ENCODE peak calls at places on chromosomes 6 and 20, in ten cellular contexts. L is left ventricle myocardium inferior; T is naive thymus-derived CD4-positive, alpha-beta T cell; K is upper lobe of right lung; D is adrenal gland; P is PC-3; U is adipocyte; S is T-helper 17 cell; M is body of pancreas; C is psoas muscle. H is an unnamed sample. For H3K9me3, the result is how much of the 10 kb centered on the place peaks cover.

GRCh38 chr20:62361799-62362589 is 5.1 kb downstream of the LAMA5 start:
- DNase-seq in C (peak), S (no peak), L (peak), D (no peak), K (peak), U (no peak), T (no peak), M (peak), P (peak), H (no peak)

GRCh38 chr6:134190883-134191282 is 127.0 kb downstream of the SGK1 start:
- DNase-seq in L (no peak), U (no peak), M (no peak), K (no peak), D (no peak), P (no peak), C (no peak), S (no peak), T (no peak), H (no peak)

GRCh38 chr6:143842468-143842901 is 653 bp upstream of the LTV1 start:
- DNase-seq in M (no peak), U (no peak), P (no peak), C (no peak), D (no peak), L (no peak), T (no peak), K (no peak), S (no peak), H (no peak)

GRCh38 chr6:135814043-135814442 is 37.5 kb upstream of the PDE7B start:
- DNase-seq in C (no peak), L (no peak), K (no peak), S (no peak), D (no peak), P (no peak), M (peak), T (no peak), U (no peak), H (no peak)

GRCh38 chr6:47403801-47404200 is 73.8 kb upstream of the CD2AP start:
- DNase-seq in P (peak), L (no peak), U (no peak), D (no peak), K (no peak), C (no peak), M (no peak), S (no peak), T (no peak), H (no peak)

GRCh38 chr6:111550953-111551352 is 54.7 kb downstream of the TRAF3IP2 start:
- DNase-seq in M (no peak), S (no peak), L (no peak), C (no peak), U (no peak), K (no peak), P (no peak), D (no peak), T (no peak), H (no peak)

GRCh38 chr6:88870728-88871330 is 92.6 kb downstream of the RNGTT start:
- DNase-seq in D (peak), U (peak), P (peak), C (no peak), T (peak), L (no peak), S (peak), M (peak), K (no peak), H (no peak)

GRCh38 chr20:62616728-62617621 is 25.3 kb upstream of the SLCO4A1 start:
- DNase-seq in M (peak), U (peak), L (peak), D (peak), T (peak), P (peak), K (peak), C (peak), S (peak), H (no peak)

GRCh38 chr6:96809119-96809518 is 28.2 kb downstream of the GPR63 start:
- DNase-seq in T (no peak), U (peak), K (no peak), D (no peak), L (no peak), C (no peak), S (no peak), M (no peak), P (no peak), H (no peak)

GRCh38 chr6:70738028-70738427 is 70.3 kb downstream of the SMAP1 start:
- DNase-seq in M (no peak), L (no peak), D (no peak), T (no peak), K (no peak), U (peak), C (no peak), P (no peak), S (no peak), H (no peak)

GRCh38 chr20:13671500-13672288 is 33.0 kb upstream of the TASP1 start:
- DNase-seq in M (no peak), T (no peak), L (no peak), K (no peak), U (peak), S (no peak), C (no peak), P (peak), D (no peak), H (peak)

GRCh38 chr6:10217111-10217510 is 197.8 kb downstream of the TFAP2A start:
- DNase-seq in D (no peak), T (no peak), L (no peak), C (no peak), S (no peak), P (no peak), U (no peak), K (no peak), M (no peak), H (no peak)

GRCh38 chr6:143691900-143692572 is 14.3 kb downstream of the PHACTR2 start:
- DNase-seq in S (no peak), P (no peak), L (no peak), M (no peak), U (no peak), T (no peak), K (no peak), C (no peak), D (no peak), H (no peak)

GRCh38 chr6:36578030-36578825 is 15.9 kb upstream of the SRSF3 start:
- DNase-seq in K (no peak), M (no peak), T (no peak), C (no peak), D (no peak), P (no peak), U (no peak), L (no peak), S (no peak), H (no peak)

GRCh38 chr20:58714340-58714922 is 21.8 kb downstream of the NPEPL1 start:
- DNase-seq in U (no peak), L (peak), M (no peak), C (no peak), S (no peak), T (no peak), K (peak), D (peak), P (no peak), H (no peak)

GRCh38 chr6:3825331-3825831 is 23.8 kb upstream of the FAM50B start:
- DNase-seq in T (no peak), D (peak), L (peak), S (no peak), P (peak), U (peak), C (peak), M (peak), K (peak), H (no peak)

GRCh38 chr20:34705383-34706021 is 1.4 kb downstream of the TP53INP2 start:
- DNase-seq in S (no peak), T (no peak), U (peak), C (no peak), M (no peak), L (peak), P (peak), D (peak), K (no peak), H (no peak)

GRCh38 chr20:25336561-25337422 is 53.8 kb downstream of the ABHD12 start:
- DNase-seq in U (peak), S (no peak), D (no peak), T (no peak), P (peak), C (no peak), K (no peak), L (no peak), M (peak), H (no peak)

GRCh38 chr20:59121714-59122376 is 41.8 kb upstream of the ZNF831 start:
- DNase-seq in U (no peak), P (no peak), S (no peak), L (no peak), T (peak), K (no peak), M (no peak), D (no peak), C (no peak), H (no peak)

GRCh38 chr6:8082954-8083858 is 19.0 kb upstream of the BLOC1S5 start:
- DNase-seq in M (peak), U (peak), C (no peak), D (no peak), T (no peak), L (no peak), P (peak), S (no peak), K (no peak), H (no peak)

GRCh38 chr6:10837692-10837996 is 695 bp downstream of the MAK start:
- DNase-seq in T (peak), U (peak), S (no peak), M (peak), C (no peak), P (peak), K (no peak), L (no peak), D (no peak), H (no peak)

GRCh38 chr20:36308986-36309385 is 2.8 kb downstream of the DLGAP4 start:
- DNase-seq in L (no peak), T (no peak), C (no peak), K (peak), U (no peak), P (no peak), D (peak), M (no peak), S (no peak), H (no peak)

GRCh38 chr20:31488171-31488570 is 13.1 kb downstream of the REM1 start:
- DNase-seq in T (no peak), D (no peak), C (no peak), L (no peak), S (no peak), K (no peak), M (no peak), U (no peak), P (no peak), H (no peak)
- H3K9me3 ChIP-seq in T (under half), D (under half), C (under half), L (under half), S (under half), K (under half), M (under half), U (under half), P (under half), H (under half)

GRCh38 chr20:31260326-31260932 is 3.0 kb downstream of the DEFB115 start:
- DNase-seq in M (no peak), U (no peak), S (no peak), D (no peak), K (no peak), L (no peak), P (peak), T (no peak), C (no peak), H (no peak)

GRCh38 chr20:31257364-31257763 is at the start of gene DEFB115:
- DNase-seq in S (no peak), D (no peak), C (no peak), U (no peak), P (peak), K (no peak), T (no peak), L (no peak), M (no peak), H (no peak)

DNA sequence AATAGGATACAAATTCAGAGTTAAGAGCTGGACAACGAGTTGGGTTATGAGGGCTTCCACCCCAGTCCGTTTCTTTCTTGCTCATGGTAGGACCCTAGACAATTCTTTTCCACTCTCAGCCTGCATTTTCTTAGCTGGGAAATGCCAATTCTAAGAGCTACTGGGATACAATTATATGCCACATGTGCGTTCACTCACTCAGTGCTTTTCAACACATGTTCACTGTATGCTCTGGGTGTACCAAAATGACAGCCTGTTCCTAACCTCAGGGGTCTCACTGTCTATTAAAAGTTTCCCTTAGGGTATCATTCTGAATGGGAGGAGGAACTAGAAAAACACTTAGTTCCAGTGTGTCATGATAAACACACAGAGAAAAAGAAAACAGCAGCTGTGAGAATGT is 505 bp upstream of the DEFB115 start:
- DNase-seq in P (no peak), D (no peak), T (no peak), K (no peak), L (no peak), C (no peak), S (no peak), M (no peak), U (no peak), H (no peak)
- H3K9me3 ChIP-seq in P (under half), D (under half), T (under half), K (under half), L (under half), C (under half), S (under half), M (under half), U (under half), H (under half)

GRCh38 chr6:167685654-167686053 is 141.1 kb upstream of the AFDN start:
- DNase-seq in M (no peak), L (no peak), D (no peak), S (no peak), U (no peak), T (no peak), K (no peak), P (no peak), C (no peak), H (no peak)

GRCh38 chr6:167686204-167686893 is 140.4 kb upstream of the AFDN start:
- DNase-seq in M (no peak), T (no peak), D (no peak), U (no peak), L (no peak), C (no peak), K (no peak), P (no peak), S (no peak), H (no peak)

GRCh38 chr6:167689278-167689677 is 137.4 kb upstream of the AFDN start:
- DNase-seq in M (no peak), P (no peak), S (no peak), L (no peak), T (no peak), K (no peak), C (no peak), U (no peak), D (no peak), H (no peak)

GRCh38 chr6:167688123-167688522 is 138.6 kb upstream of the AFDN start:
- DNase-seq in U (no peak), T (no peak), C (no peak), S (no peak), K (no peak), L (no peak), M (no peak), D (no peak), P (no peak), H (no peak)

GRCh38 chr6:167687035-167687720 is 139.5 kb upstream of the AFDN start:
- DNase-seq in C (no peak), L (no peak), K (no peak), S (no peak), U (no peak), T (no peak), M (no peak), P (no peak), D (no peak), H (no peak)
- H3K9me3 ChIP-seq in C (under half), L (under half), K (under half), S (under half), U (under half), T (under half), M (under half), P (under half), D (under half), H (under half)

DNA sequence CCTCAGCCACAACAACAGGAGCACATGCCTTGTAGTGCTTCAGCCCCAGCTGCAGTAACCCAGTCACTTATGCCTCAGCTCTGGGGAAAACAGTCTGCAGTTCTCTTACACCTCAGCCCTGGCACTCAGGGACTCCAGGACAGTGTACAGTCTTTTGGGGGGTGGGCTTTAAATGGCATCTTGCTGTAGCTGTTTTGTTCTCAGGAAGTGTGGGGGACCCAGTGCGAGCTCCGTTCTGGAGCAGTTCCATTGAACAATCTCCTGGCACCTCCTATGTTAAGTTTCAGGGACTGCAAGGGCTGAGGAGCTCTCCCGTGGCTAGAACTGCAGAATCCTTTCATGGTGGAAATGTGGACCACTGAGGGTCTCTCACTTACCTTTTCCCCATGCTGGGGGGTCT is 55.2 kb downstream of the PLCG1 start:
- DNase-seq in K (no peak), S (no peak), U (no peak), P (no peak), T (no peak), L (no peak), M (no peak), D (peak), C (no peak), H (no peak)
- H3K9me3 ChIP-seq in K (under half), S (under half), U (under half), P (under half), T (under half), L (under half), M (under half), D (under half), C (under half), H (under half)

GRCh38 chr6:167577891-167578361 is 248.8 kb upstream of the AFDN start:
- DNase-seq in K (no peak), U (no peak), T (no peak), L (no peak), D (no peak), S (no peak), P (no peak), C (no peak), M (no peak), H (no peak)
- H3K9me3 ChIP-seq in K (under half), U (under half), T (under half), L (under half), D (under half), S (under half), P (under half), C (under half), M (under half), H (under half)

GRCh38 chr6:86685230-86685797 is 252.0 kb upstream of the HTR1E start:
- DNase-seq in D (no peak), U (no peak), P (peak), C (no peak), K (no peak), S (no peak), T (no peak), M (no peak), L (no peak), H (no peak)
- H3K9me3 ChIP-seq in D (under half), U (under half), P (under half), C (under half), K (under half), S (under half), T (under half), M (under half), L (under half), H (under half)

GRCh38 chr6:352474-352873 is 39.1 kb upstream of the IRF4 start:
- DNase-seq in L (no peak), D (no peak), M (no peak), U (no peak), C (no peak), T (no peak), P (no peak), K (peak), S (no peak), H (no peak)
- H3K9me3 ChIP-seq in L (under half), D (under half), M (under half), U (under half), C (under half), T (under half), P (under half), K (under half), S (under half), H (under half)

GRCh38 chr6:367891-368630 is 23.5 kb upstream of the IRF4 start:
- DNase-seq in L (no peak), D (no peak), U (no peak), P (no peak), C (no peak), K (no peak), T (no peak), S (no peak), M (no peak), H (no peak)
- H3K9me3 ChIP-seq in L (under half), D (under half), U (under half), P (under half), C (under half), K (under half), T (under half), S (under half), M (under half), H (under half)

GRCh38 chr20:30485331-30486102 is 771.9 kb upstream of the DEFB115 start:
- DNase-seq in K (no peak), U (no peak), D (no peak), L (no peak), T (no peak), P (no peak), S (no peak), M (no peak), C (no peak), H (no peak)
- H3K9me3 ChIP-seq in K (under half), U (under half), D (under half), L (under half), T (under half), P (under half), S (under half), M (under half), C (under half), H (under half)

H was measured in thoracic aorta.